ENCODE peak calls at places on chromosomes 3 and 15, in nine cellular contexts. N is sigmoid colon, C is breast epithelium, L is H1, T is HCT116, S is esophagus muscularis mucosa, I is transverse colon, A is stomach, G is Panc1. B is an unnamed sample. For H3K4me1 and H3K9me3, the result is how much of the 10 kb centered on the place peaks cover.

GRCh38 chr3:163043074-163043473 is 1546.5 kb downstream of the OTOL1 start:
- DNase-seq in N (no peak), C (no peak), L (no peak), T (peak), S (no peak), I (no peak), A (no peak), G (no peak), B (no peak)

GRCh38 chr15:52529289-52529929 is 729 bp upstream of the MYO5A start:
- DNase-seq in N (no peak), C (no peak), L (no peak), T (no peak), S (no peak), I (peak), A (no peak), G (no peak), B (peak)

GRCh38 chr3:186965141-186965879 is 35.0 kb downstream of the ST6GAL1 start:
- DNase-seq in N (no peak), C (no peak), L (no peak), T (no peak), S (no peak), I (no peak), A (no peak), G (no peak), B (no peak)

GRCh38 chr3:71893702-71894479 is 108.9 kb upstream of the PROK2 start:
- DNase-seq in N (no peak), C (no peak), L (no peak), T (no peak), S (no peak), I (no peak), A (no peak), G (no peak), B (no peak)

GRCh38 chr3:158420654-158421396 is 150.2 kb upstream of the MLF1 start:
- DNase-seq in N (no peak), C (no peak), L (no peak), T (no peak), S (no peak), I (no peak), A (no peak), G (no peak), B (no peak)

GRCh38 chr15:80747317-80748053 is 31.7 kb upstream of the CEMIP start:
- DNase-seq in N (no peak), C (no peak), L (no peak), T (no peak), S (no peak), I (no peak), A (no peak), G (no peak), B (no peak)

GRCh38 chr3:184716652-184717607 is 5.1 kb upstream of the MAGEF1 start:
- DNase-seq in N (no peak), C (no peak), L (no peak), T (no peak), S (no peak), I (no peak), A (no peak), G (no peak), B (no peak)

GRCh38 chr15:53549697-53550315 is 209.7 kb downstream of the WDR72 start:
- DNase-seq in N (no peak), C (no peak), L (no peak), T (no peak), S (no peak), I (no peak), A (no peak), G (no peak), B (no peak)

GRCh38 chr3:121883507-121883906 is 10.7 kb upstream of the SLC15A2 start:
- DNase-seq in N (no peak), C (no peak), L (no peak), T (peak), S (no peak), I (no peak), A (no peak), G (no peak), B (no peak)

GRCh38 chr3:197874064-197874463 is 75.9 kb upstream of the RPL35A start:
- DNase-seq in N (no peak), C (no peak), L (no peak), T (no peak), S (no peak), I (no peak), A (no peak), G (no peak), B (no peak)

DNA sequence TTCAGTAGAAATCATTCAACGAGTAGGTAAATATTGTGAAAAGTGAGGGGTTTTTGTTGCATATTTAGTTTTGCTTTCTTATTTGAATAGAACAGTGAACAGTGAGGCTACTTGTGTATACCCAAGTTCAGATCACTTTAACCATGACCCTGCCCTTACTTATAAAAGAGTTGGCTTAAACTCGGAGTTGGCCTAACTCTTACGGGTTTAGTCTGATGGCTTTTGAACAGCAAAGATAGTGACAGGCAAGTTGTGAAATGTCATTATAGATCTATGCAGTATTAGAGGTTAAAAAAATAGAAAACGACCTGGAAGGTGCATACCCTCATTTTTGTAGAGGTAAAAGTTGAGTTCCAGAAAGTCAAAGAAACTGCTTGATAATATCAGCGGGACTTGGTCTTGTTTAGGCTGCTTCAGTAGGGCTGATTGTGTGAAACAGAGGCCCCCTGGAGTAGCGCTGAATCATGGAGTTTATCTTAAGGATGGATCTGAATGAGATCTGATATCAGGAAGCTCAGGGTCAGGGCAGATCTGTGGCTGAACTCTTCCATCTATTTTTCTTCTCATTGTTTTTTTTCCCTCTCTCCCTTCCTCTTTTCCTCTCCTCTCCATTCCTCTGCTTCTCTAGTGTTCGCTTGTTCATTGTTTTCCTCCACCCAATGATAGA is 359.8 kb downstream of the LPP start:
- DNase-seq in N (no peak), C (no peak), L (no peak), T (no peak), S (no peak), I (no peak), A (no peak), G (no peak), B (no peak)
- H3K4me1 ChIP-seq in N (under half), C (under half), L (under half), T (under half), S (half or more), I (under half), A (under half), G (under half), B (under half)

DNA sequence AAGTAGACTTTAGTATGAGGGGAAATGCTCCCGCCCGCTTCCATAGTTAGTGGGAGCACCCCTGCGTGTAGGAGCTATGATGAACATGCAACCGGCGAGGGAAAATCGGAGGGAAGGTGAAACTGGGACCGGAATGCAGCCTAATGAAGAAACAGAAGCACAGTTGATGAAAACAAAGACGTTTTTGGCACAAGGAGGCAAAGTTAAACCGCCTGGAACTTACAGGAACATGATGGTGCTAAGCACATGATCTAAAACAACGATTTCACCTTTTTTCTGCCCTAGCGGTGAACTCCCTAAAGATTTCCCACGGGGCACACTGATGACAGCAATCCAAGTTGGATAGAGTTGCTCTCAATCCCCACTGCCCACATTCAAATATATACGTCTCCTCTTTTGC is 49.4 kb upstream of the SPATA12 start:
- DNase-seq in N (peak), C (no peak), L (no peak), T (no peak), S (no peak), I (no peak), A (no peak), G (no peak), B (no peak)
- TF ChIP-seq POLR2AphosphoS5 in N (peak), C (no peak), L (no peak), T (no peak), S (no peak), I (no peak), A (no peak), G (no peak), B (no peak)

DNA sequence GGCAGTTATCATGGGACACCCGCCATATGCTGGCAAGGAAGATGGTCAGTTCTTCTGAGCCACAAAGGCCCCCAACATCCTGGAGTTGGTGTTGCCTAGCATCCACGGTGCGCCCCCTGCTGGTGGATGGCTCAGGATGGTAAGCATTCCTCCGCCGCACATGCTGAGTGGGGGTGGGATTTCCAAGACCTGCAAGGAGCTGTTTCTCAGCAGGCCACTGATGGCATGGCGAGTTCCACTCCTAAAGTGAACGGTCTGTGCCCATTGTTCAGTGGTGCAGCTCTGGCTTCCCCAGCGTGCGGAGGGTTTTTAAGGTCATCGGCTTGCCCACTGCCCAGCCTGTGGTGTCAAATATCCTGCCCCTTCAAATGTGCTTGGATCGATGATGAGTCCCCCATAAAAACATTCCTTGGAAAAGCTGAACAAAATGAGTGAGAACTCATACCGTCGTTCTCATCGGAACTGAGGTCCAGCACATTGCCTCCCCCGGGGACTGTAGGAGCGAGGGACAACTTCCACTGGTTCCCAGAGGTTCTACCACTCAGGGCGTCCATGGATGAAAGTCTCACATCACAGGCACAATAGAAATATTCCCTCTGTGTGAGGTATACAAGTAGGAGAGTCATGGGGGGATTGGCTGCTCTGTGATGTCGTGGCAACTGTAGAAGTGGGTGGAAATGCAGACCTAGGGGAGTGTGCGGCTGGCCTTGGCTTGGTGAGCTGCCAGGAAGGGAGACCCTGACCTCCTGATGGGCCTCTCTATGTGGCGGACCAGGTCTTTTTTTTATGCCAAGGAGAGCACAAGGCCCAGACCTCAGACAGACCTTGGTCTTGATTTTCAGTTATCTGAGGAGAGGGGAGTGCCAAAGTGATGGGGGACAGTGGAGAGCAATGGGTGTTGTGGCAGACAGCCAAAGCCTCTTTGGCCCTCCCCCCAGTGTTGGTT is 102.0 kb downstream of the SNRPN start:
- DNase-seq in N (no peak), C (peak), L (no peak), T (no peak), S (no peak), I (no peak), A (peak), G (no peak), B (peak)
- H3K9me3 ChIP-seq in N (half or more), C (half or more), L (half or more), T (half or more), S (half or more), I (half or more), A (half or more), G (half or more), B (half or more)

GRCh38 chr15:68767833-68768232 is 52.9 kb downstream of the ANP32A start:
- DNase-seq in N (no peak), C (no peak), L (no peak), T (no peak), S (peak), I (no peak), A (no peak), G (no peak), B (no peak)

GRCh38 chr15:68764090-68764489 is 56.6 kb downstream of the ANP32A start:
- DNase-seq in N (no peak), C (no peak), L (no peak), T (no peak), S (no peak), I (no peak), A (no peak), G (no peak), B (no peak)

GRCh38 chr15:68768321-68768720 is 52.4 kb downstream of the ANP32A start:
- DNase-seq in N (no peak), C (no peak), L (no peak), T (no peak), S (no peak), I (no peak), A (no peak), G (peak), B (no peak)

GRCh38 chr15:68763063-68763462 is 57.6 kb downstream of the ANP32A start:
- DNase-seq in N (no peak), C (no peak), L (no peak), T (no peak), S (peak), I (no peak), A (no peak), G (no peak), B (no peak)

GRCh38 chr15:68765602-68766368 is 54.9 kb downstream of the ANP32A start:
- DNase-seq in N (no peak), C (no peak), L (no peak), T (no peak), S (peak), I (no peak), A (no peak), G (no peak), B (no peak)
- H3K4me1 ChIP-seq in N (under half), C (under half), L (under half), T (under half), S (under half), I (under half), A (under half), G (under half), B (under half)

DNA sequence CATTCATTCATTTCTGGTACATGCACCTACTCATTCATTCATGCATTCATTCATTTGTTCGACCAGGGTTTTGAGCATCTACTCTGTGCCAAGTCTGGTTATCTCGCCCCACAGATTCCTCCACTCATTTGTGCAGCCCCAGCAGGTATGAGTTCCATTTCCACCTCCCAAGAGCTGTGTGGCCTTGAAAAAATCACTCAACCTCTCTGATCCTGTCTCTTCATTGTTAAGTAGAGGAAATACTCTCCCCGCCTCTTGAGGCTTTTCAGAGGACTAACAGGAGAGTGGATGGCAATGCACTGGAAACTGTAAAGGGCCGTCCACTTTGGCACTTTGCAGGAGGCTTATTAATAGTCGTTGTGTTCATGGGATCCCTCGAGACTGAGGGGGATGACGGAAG is 61.8 kb downstream of the CYP11A1 start:
- DNase-seq in N (no peak), C (no peak), L (no peak), T (no peak), S (no peak), I (no peak), A (no peak), G (no peak), B (no peak)
- TF ChIP-seq POLR2AphosphoS5 in N (no peak), C (no peak), L (no peak), T (no peak), S (no peak), I (no peak), A (no peak), G (no peak), B (no peak)

GRCh38 chr15:94930945-94931344 is 699.6 kb downstream of the MCTP2 start:
- DNase-seq in N (no peak), C (no peak), L (no peak), T (no peak), S (no peak), I (no peak), A (no peak), G (no peak), B (no peak)
- H3K9me3 ChIP-seq in N (under half), C (under half), L (under half), T (under half), S (under half), I (under half), A (under half), G (under half), B (under half)

DNA sequence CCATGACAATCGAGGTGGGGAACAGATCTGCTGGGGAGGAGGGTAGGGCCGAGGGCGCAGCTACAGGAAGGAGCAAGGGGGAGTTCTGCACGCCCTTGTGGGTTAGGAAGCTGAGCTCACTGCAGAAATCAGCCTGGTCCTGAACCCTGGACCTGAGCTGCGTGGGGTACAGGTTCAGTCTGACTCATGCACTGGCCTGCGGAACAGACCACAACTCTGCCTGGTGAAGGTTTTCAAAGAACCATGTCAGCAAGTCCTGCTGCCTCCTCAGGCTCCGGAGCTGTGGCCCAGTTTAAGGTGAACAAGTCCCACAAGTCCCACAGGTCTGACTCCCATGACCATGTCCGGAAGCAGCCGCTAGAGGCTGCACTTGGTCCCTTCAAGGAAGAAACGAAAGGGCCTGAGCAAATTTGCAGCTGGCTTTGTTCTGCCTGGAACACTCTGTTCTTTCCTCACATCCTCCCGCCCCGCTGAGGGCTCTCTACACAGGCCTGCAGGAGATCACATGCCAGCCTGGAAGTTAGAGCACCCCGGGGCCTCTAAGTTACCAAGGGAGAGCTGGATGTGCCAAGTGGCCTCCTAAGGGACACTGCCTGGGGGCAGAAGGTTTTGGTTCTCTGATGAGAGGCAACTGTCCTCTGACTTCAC is 49.3 kb upstream of the AKAP13 start:
- DNase-seq in N (peak), C (peak), L (peak), T (peak), S (peak), I (peak), A (peak), G (peak), B (peak)
- H3K4me1 ChIP-seq in N (under half), C (under half), L (under half), T (under half), S (under half), I (under half), A (under half), G (under half), B (half or more)

GRCh38 chr3:194140520-194141414 is 4.8 kb downstream of the HES1 start:
- DNase-seq in N (peak), C (no peak), L (no peak), T (no peak), S (no peak), I (peak), A (peak), G (no peak), B (peak)
- TF ChIP-seq POLR2AphosphoS5 in N (peak), C (no peak), L (peak), T (no peak), S (no peak), I (peak), A (no peak), G (no peak), B (no peak)

B was measured in spleen.